ENCODE peak calls at places on chromosomes 6 and 20, in four cellular contexts. X is colonic mucosa, C is MM.1S, T is pancreas. J is an unnamed sample.

GRCh38 chr20:44651507-44652373 is at the start of gene ADA:
- DNase-seq in T (peak), C (peak), X (peak), J (no peak)

GRCh38 chr6:40192516-40192915 is 258.3 kb upstream of the MOCS1 start:
- DNase-seq in X (no peak), C (no peak), T (no peak), J (no peak)

GRCh38 chr6:4565301-4566250 is 210.6 kb upstream of the CDYL start:
- DNase-seq in T (no peak), X (peak), C (no peak), J (no peak)

GRCh38 chr6:162032620-162033019 is 694.9 kb downstream of the PRKN start:
- DNase-seq in X (no peak), C (no peak), T (no peak), J (no peak)

GRCh38 chr6:3624268-3625136 is 127.0 kb downstream of the PXDC1 start:
- DNase-seq in X (no peak), T (no peak), C (no peak), J (no peak)

GRCh38 chr20:59810376-59811187 is 122.9 kb downstream of the SYCP2 start:
- DNase-seq in C (no peak), T (no peak), X (peak), J (no peak)

GRCh38 chr6:119834418-119834817 is 484.9 kb upstream of the MAN1A1 start:
- DNase-seq in C (no peak), T (no peak), X (no peak), J (no peak)

GRCh38 chr6:3186974-3187382 is 29.6 kb upstream of the TUBB2A start:
- DNase-seq in T (no peak), X (no peak), C (no peak), J (peak)

GRCh38 chr6:149488815-149489214 is 4.0 kb upstream of the ZC3H12D start:
- DNase-seq in X (peak), C (no peak), T (no peak), J (no peak)

GRCh38 chr20:63091901-63092659 is 85.3 kb upstream of the BHLHE23 start:
- DNase-seq in X (no peak), T (no peak), C (no peak), J (no peak)

GRCh38 chr6:45504947-45505346 is 127.2 kb upstream of the SUPT3H start:
- DNase-seq in C (no peak), T (peak), X (no peak), J (no peak)

GRCh38 chr20:41329435-41330342 is 10.9 kb upstream of the LPIN3 start:
- DNase-seq in C (peak), T (no peak), X (peak), J (peak)

GRCh38 chr20:62405108-62405980 is 1.7 kb downstream of the CABLES2 start:
- DNase-seq in X (no peak), C (no peak), T (peak), J (no peak)

GRCh38 chr20:59776059-59776603 is 157.3 kb downstream of the SYCP2 start:
- DNase-seq in C (no peak), T (no peak), X (peak), J (no peak)

GRCh38 chr20:51447097-51447764 is 95.3 kb downstream of the NFATC2 start:
- DNase-seq in T (peak), X (peak), C (no peak), J (no peak)

GRCh38 chr6:35178932-35179832 is 34.6 kb upstream of the SCUBE3 start:
- DNase-seq in X (no peak), C (no peak), T (no peak), J (no peak)

GRCh38 chr6:4369616-4370015 is 234.2 kb upstream of the ECI2 start:
- DNase-seq in T (no peak), X (no peak), C (no peak), J (no peak)

GRCh38 chr20:20364016-20364746 is 3.7 kb upstream of the INSM1 start:
- DNase-seq in T (no peak), C (no peak), X (no peak), J (no peak)

DNA sequence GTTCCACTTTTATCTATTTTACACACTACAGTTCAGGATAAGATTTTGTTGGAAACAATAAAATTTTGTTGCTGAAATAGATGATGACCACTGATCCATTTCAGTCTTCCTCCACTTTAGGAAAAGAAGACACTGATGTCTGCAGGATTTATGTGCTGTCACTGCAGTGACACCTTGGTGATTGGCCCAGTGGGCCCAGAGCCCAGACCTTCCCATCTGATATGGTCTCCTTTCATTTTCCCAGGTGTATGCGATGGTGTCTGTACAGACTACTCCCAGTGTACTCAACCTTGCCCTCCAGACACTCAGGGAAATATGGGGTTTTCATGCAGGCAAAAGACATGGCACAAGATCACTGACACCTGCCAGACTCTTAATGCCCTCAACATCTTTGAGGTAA is 19.6 kb upstream of the ADGRF4 start:
- DNase-seq in T (no peak), C (no peak), X (no peak), J (no peak)
- TF ChIP-seq CTCF in T (no peak), C (no peak), X (no peak), J (no peak)

GRCh38 chr6:138432063-138432356 is 28.0 kb downstream of the HEBP2 start:
- DNase-seq in X (no peak), T (no peak), C (no peak), J (no peak)
- H3K4me3 ChIP-seq in X (no peak), T (no peak), C (no peak), J (no peak)

GRCh38 chr20:32536861-32537656 is 48.1 kb downstream of the NOL4L start:
- DNase-seq in T (peak), X (peak), C (peak), J (no peak)

GRCh38 chr20:32535316-32535952 is 49.7 kb downstream of the NOL4L start:
- DNase-seq in C (no peak), T (no peak), X (no peak), J (no peak)

GRCh38 chr20:32537657-32538525 is 47.2 kb downstream of the NOL4L start:
- DNase-seq in C (no peak), T (no peak), X (no peak), J (no peak)

GRCh38 chr20:32534661-32535240 is 50.4 kb downstream of the NOL4L start:
- DNase-seq in C (no peak), X (no peak), T (no peak), J (no peak)

GRCh38 chr20:32535953-32536823 is 48.9 kb downstream of the NOL4L start:
- DNase-seq in C (peak), T (peak), X (peak), J (peak)
- TF ChIP-seq CTCF in C (no peak), T (no peak), X (no peak), J (no peak)

GRCh38 chr6:37005827-37006514 is 516 bp downstream of the FGD2 start:
- DNase-seq in T (no peak), X (no peak), C (no peak), J (no peak)
- H3K4me3 ChIP-seq in T (no peak), X (peak), C (peak), J (peak)

GRCh38 chr6:10421508-10422281 is 6.8 kb upstream of the TFAP2A start:
- DNase-seq in X (no peak), C (no peak), T (no peak), J (no peak)

GRCh38 chr6:10422282-10423034 is 7.6 kb upstream of the TFAP2A start:
- DNase-seq in C (no peak), T (no peak), X (no peak), J (no peak)

GRCh38 chr6:10419749-10420545 is 5.1 kb upstream of the TFAP2A start:
- DNase-seq in X (no peak), C (no peak), T (no peak), J (no peak)

GRCh38 chr6:10418862-10419748 is 4.2 kb upstream of the TFAP2A start:
- DNase-seq in T (peak), X (no peak), C (no peak), J (no peak)

GRCh38 chr6:10420546-10421507 is 6.0 kb upstream of the TFAP2A start:
- DNase-seq in T (no peak), C (no peak), X (no peak), J (no peak)
- TF ChIP-seq CTCF in T (no peak), C (no peak), X (no peak), J (peak)

GRCh38 chr6:28814032-28814976 is 109.5 kb downstream of the TRIM27 start:
- DNase-seq in T (no peak), C (no peak), X (no peak), J (no peak)

GRCh38 chr6:28817808-28818145 is 106.0 kb downstream of the TRIM27 start:
- DNase-seq in C (no peak), X (no peak), T (no peak), J (no peak)

GRCh38 chr6:28816339-28816908 is 107.4 kb downstream of the TRIM27 start:
- DNase-seq in X (no peak), T (no peak), C (no peak), J (no peak)

GRCh38 chr6:28812778-28813569 is 110.8 kb downstream of the TRIM27 start:
- DNase-seq in X (no peak), T (no peak), C (no peak), J (no peak)

GRCh38 chr6:28816909-28817807 is 106.6 kb downstream of the TRIM27 start:
- DNase-seq in C (no peak), T (no peak), X (peak), J (peak)
- H3K4me3 ChIP-seq in C (no peak), T (no peak), X (no peak), J (peak)

GRCh38 chr6:89314692-89315091 is 407 bp downstream of the GABRR2 start:
- DNase-seq in C (no peak), T (no peak), X (no peak), J (no peak)

GRCh38 chr6:89313006-89313405 is 2.1 kb downstream of the GABRR2 start:
- DNase-seq in C (no peak), T (no peak), X (no peak), J (no peak)

GRCh38 chr6:89310929-89311328 is 4.2 kb downstream of the GABRR2 start:
- DNase-seq in C (no peak), X (no peak), T (no peak), J (no peak)

GRCh38 chr6:89311530-89311852 is 3.6 kb downstream of the GABRR2 start:
- DNase-seq in X (no peak), C (no peak), T (no peak), J (no peak)

GRCh38 chr6:89311853-89312531 is 3.1 kb downstream of the GABRR2 start:
- DNase-seq in T (peak), X (peak), C (no peak), J (no peak)
- TF ChIP-seq CTCF in T (peak), X (no peak), C (no peak), J (no peak)

GRCh38 chr6:150633466-150633795 is 33.7 kb downstream of the PLEKHG1 start:
- DNase-seq in X (no peak), T (no peak), C (no peak), J (no peak)
- H3K4me3 ChIP-seq in X (no peak), T (no peak), C (no peak), J (peak)

DNA sequence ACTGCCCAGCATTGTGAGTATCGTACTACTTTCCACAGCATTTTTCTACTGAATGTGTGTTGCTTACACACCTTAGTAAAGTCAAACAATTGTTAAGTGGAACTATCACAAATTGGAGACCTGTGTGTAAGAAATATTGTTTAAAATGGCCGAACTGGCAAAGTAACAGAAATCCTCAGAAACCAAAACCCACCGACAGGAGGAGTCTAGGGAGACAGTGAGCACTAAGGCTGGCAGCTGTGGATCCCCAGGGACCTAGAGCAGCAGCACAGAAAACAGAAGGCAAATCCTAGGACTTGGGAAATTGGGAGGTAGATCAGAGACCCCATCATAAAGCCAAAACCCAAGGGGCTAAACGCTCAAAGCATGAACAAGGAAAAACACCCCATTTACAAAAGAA is 69.9 kb downstream of the SESN1 start:
- DNase-seq in C (no peak), X (no peak), T (no peak), J (no peak)
- TF ChIP-seq CTCF in C (no peak), X (no peak), T (no peak), J (no peak)

J was measured in GM12864.